ENCODE peak calls at places on chromosomes 2 and 18, in nine cellular contexts. Z, R, B, W, G, U, T, H and F are unnamed samples.

GRCh38 chr2:179059026-179059680 is 9.2 kb upstream of the CCDC141 start:
- DNase-seq in Z (no peak), R (peak; percentile 17), B (no peak), W (peak; percentile 31), G (no peak), U (peak; percentile 57), T (no peak), H (no peak), F (no peak)

GRCh38 chr18:58391932-58392331 is 237.0 kb downstream of the ALPK2 start:
- DNase-seq in Z (peak; percentile 4), R (no peak), B (no peak), W (peak; percentile 33), G (no peak), U (no peak), T (no peak), H (no peak), F (no peak)

GRCh38 chr2:146489386-146489785 is 1355.4 kb upstream of the ACVR2A start:
- DNase-seq in Z (peak; percentile 7), R (no peak), B (no peak), W (no peak), G (no peak), U (no peak), T (no peak), H (no peak), F (no peak)

GRCh38 chr2:43251171-43251731 is 24.8 kb upstream of the ZFP36L2 start:
- DNase-seq in Z (peak; percentile 76), R (no peak), B (no peak), W (no peak), G (peak; percentile 76), U (no peak), T (no peak), H (peak; percentile 80), F (no peak)

GRCh38 chr2:151478011-151478410 is 68.3 kb downstream of the RIF1 start:
- DNase-seq in Z (peak; percentile 48), R (no peak), B (peak; percentile 54), W (no peak), G (no peak), U (no peak), T (no peak), H (no peak), F (no peak)

GRCh38 chr2:233031556-233032500 is 644 bp upstream of the NEU2 start:
- DNase-seq in Z (no peak), R (no peak), B (no peak), W (peak; percentile 41), G (no peak), U (no peak), T (peak; percentile 41), H (no peak), F (no peak)

GRCh38 chr2:124678043-124678442 is 653.0 kb downstream of the CNTNAP5 start:
- DNase-seq in Z (no peak), R (no peak), B (no peak), W (peak; percentile 26), G (no peak), U (no peak), T (no peak), H (no peak), F (no peak)

GRCh38 chr2:196431957-196432356 is 207.6 kb upstream of the CCDC150 start:
- DNase-seq in Z (peak; percentile 31), R (peak; percentile 11), B (peak; percentile 56), W (peak; percentile 65), G (no peak), U (peak; percentile 26), T (peak; percentile 85), H (peak; percentile 29), F (peak; percentile 32)

GRCh38 chr2:36485521-36485920 is 112.4 kb downstream of the FEZ2 start:
- DNase-seq in Z (peak; percentile 68), R (no peak), B (peak; percentile 61), W (no peak), G (no peak), U (no peak), T (no peak), H (no peak), F (no peak)

GRCh38 chr18:66410692-66411091 is 193.2 kb downstream of the CDH19 start:
- DNase-seq in Z (no peak), R (no peak), B (no peak), W (no peak), G (no peak), U (no peak), T (no peak), H (no peak), F (no peak)

DNA sequence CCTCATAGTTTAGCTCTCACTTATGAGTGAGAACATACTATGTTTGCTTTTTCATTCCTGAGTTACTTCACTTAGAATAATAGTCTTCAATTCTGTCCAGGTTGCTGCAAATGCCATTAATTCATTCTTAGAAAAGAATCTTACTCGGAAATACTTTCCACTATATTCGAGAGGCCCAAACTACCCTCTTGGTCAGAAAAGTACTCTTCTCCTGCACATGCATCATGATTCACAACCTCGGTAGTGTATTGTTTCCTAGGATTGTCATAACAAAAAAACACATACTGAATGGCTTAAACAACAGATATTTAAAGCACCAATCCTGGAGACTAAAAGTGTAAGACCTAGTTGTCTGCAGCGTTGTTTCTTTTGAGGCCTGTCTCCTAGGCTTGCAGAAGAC is 364.0 kb upstream of the SLC14A2 start:
- DNase-seq in Z (peak; percentile 50), R (no peak), B (no peak), W (no peak), G (no peak), U (no peak), T (no peak), H (no peak), F (no peak)
- TF ChIP-seq EZH2phosphoT487 in Z (no peak), R (no peak), B (no peak), W (no peak), G (no peak), U (no peak), T (no peak), H (no peak), F (no peak)

GRCh38 chr2:99921903-99922302 is 220.5 kb downstream of the AFF3 start:
- DNase-seq in Z (no peak), R (no peak), B (no peak), W (no peak), G (no peak), U (no peak), T (no peak), H (no peak), F (no peak)

GRCh38 chr2:99928472-99929053 is 213.8 kb downstream of the AFF3 start:
- DNase-seq in Z (no peak), R (no peak), B (no peak), W (no peak), G (no peak), U (peak; percentile 27), T (no peak), H (no peak), F (no peak)

GRCh38 chr2:99926986-99927385 is 215.4 kb downstream of the AFF3 start:
- DNase-seq in Z (peak; percentile 52), R (no peak), B (no peak), W (no peak), G (no peak), U (no peak), T (no peak), H (no peak), F (no peak)

GRCh38 chr2:99925960-99926359 is 216.4 kb downstream of the AFF3 start:
- DNase-seq in Z (no peak), R (no peak), B (no peak), W (no peak), G (no peak), U (no peak), T (no peak), H (no peak), F (no peak)

DNA sequence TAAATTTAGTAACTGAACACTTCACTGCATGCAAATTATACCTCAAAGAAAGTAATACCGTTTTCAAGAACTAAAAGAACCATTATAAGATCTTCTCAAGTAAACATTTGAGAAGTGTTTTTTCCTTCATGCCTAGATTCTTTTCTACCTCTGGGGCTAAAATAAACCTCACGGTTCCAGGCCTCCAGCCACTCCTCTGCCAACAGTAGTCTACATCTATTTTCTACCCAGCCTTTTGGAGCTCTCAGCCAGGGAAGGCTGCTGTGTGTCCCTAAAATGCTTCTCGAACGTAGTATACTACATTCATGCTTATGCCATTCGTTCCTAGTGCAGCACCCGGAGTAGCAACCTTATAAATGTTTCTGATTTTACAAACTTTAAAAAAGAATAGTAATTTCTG is 219.7 kb downstream of the AFF3 start:
- DNase-seq in Z (no peak), R (no peak), B (no peak), W (no peak), G (no peak), U (no peak), T (no peak), H (no peak), F (no peak)
- TF ChIP-seq EZH2phosphoT487 in Z (no peak), R (no peak), B (no peak), W (no peak), G (no peak), U (no peak), T (no peak), H (no peak), F (no peak)

DNA sequence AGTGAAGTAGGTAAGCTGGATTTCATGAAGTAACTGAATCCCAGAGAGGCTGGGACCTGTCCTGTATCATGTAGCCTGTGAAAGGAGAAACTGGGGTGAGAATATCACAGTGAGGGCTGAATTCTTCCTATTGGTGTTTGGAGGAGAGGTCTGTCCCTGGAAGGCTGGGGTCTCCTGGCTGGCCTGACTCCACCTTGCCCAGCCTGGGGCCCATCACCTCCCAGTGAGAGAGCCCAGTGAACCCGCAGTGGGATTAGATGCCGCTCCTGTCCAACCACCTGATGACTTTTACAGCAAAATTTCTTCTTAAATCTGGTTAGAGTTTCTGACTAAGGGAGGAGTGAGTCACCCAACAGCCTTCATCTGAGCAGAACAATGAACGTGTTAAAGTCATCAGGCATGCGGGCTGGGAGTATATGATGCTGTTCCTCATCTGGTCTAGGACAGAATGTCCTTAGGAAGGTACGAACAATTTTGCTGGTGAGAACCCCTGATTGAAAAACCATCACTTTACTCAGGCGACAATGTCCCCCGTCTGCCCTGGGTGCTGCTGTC is 152.9 kb downstream of the LPIN1 start:
- DNase-seq in Z (peak; percentile 80), R (no peak), B (peak; percentile 58), W (no peak), G (no peak), U (no peak), T (no peak), H (no peak), F (no peak)
- TF ChIP-seq EZH2phosphoT487 in Z (no peak), R (no peak), B (no peak), W (no peak), G (no peak), U (no peak), T (no peak), H (no peak), F (no peak)

GRCh38 chr2:212226114-212226513 is 312.5 kb downstream of the ERBB4 start:
- DNase-seq in Z (no peak), R (no peak), B (no peak), W (no peak), G (no peak), U (no peak), T (no peak), H (no peak), F (no peak)

GRCh38 chr2:212227755-212228154 is 310.8 kb downstream of the ERBB4 start:
- DNase-seq in Z (peak; percentile 91), R (no peak), B (peak; percentile 82), W (no peak), G (peak; percentile 40), U (no peak), T (peak; percentile 24), H (no peak), F (peak; percentile 52)

DNA sequence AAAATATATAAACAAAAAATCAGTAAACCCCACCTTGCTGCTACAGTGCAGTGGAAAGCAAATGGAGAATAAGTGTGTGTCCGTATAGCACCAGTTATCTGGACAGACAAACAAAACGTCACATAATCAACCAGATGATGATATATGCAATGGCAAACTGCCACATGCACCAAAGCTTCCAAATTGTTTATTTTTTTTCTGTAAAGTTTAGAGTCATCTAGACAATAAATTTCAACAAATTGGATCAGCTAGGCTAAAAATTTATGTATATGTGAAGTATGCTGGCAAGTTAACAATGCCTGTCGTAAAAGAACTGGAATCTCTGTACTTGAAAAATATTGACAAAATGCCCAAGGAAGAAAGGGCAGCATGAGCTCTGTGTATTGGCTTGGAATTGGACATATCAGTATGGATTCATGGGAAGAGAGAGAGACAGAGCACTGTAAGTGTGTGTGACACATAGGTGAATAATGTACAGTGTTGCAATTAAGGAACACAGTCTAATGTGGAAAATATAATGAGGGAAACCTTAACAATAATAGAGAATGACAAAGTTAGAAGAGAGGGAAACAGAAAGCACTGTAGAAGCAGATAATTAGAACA is 309.9 kb downstream of the ERBB4 start:
- DNase-seq in Z (peak; percentile 42), R (no peak), B (no peak), W (no peak), G (no peak), U (no peak), T (no peak), H (no peak), F (no peak)
- TF ChIP-seq EZH2phosphoT487 in Z (no peak), R (no peak), B (no peak), W (no peak), G (no peak), U (no peak), T (no peak), H (no peak), F (no peak)